ENCODE peak calls at places on chromosomes 2 and 18, in seven cellular contexts. U is AG09319, F is cardiac muscle cell, I is HL-60, E is H7, V is psoas muscle, N is activated T-cell treated with anti-CD3 and anti-CD28 coated beads for 1 hour. C is an unnamed sample.

GRCh38 chr18:13581055-13581454 is 145.3 kb downstream of the FAM210A start:
- DNase-seq in U (no peak), F (no peak), I (no peak), E (no peak), V (no peak), N (no peak), C (no peak)

GRCh38 chr2:173962583-173963110 is 2.5 kb downstream of the SP3 start:
- DNase-seq in U (no peak), F (no peak), I (no peak), E (no peak), V (no peak), N (no peak), C (no peak)

GRCh38 chr2:2656046-2656715 is 325.1 kb upstream of the MYT1L start:
- DNase-seq in U (no peak), F (no peak), I (no peak), E (no peak), V (no peak), N (no peak), C (no peak)

GRCh38 chr2:109057686-109058085 is 68.7 kb upstream of the EDAR start:
- DNase-seq in U (no peak), F (no peak), I (no peak), E (no peak), V (no peak), N (no peak), C (peak; percentile 14)

GRCh38 chr2:228917195-228917594 is 353.9 kb downstream of the PID1 start:
- DNase-seq in U (no peak), F (peak; percentile 78), I (no peak), E (no peak), V (no peak), N (no peak), C (no peak)

GRCh38 chr2:191927319-191927867 is 80.5 kb upstream of the CAVIN2 start:
- DNase-seq in U (peak; percentile 51), F (peak; percentile 84), I (no peak), E (peak; percentile 14), V (no peak), N (no peak), C (no peak)

GRCh38 chr2:33477473-33478468 is 1.3 kb downstream of the RASGRP3 start:
- DNase-seq in U (no peak), F (no peak), I (no peak), E (no peak), V (no peak), N (no peak), C (no peak)

GRCh38 chr2:162926907-162927306 is 88.3 kb upstream of the KCNH7 start:
- DNase-seq in U (no peak), F (no peak), I (no peak), E (no peak), V (no peak), N (no peak), C (no peak)

GRCh38 chr18:22493940-22494339 is 76.2 kb upstream of the CTAGE1 start:
- DNase-seq in U (no peak), F (peak; percentile 56), I (no peak), E (no peak), V (no peak), N (no peak), C (no peak)

GRCh38 chr2:170456914-170457313 is 258.2 kb upstream of the SP5 start:
- DNase-seq in U (no peak), F (no peak), I (no peak), E (no peak), V (no peak), N (no peak), C (no peak)

GRCh38 chr2:190574169-190574568 is 39.6 kb upstream of the NEMP2 start:
- DNase-seq in U (no peak), F (peak; percentile 50), I (no peak), E (no peak), V (no peak), N (no peak), C (no peak)

GRCh38 chr2:10079192-10079930 is 850 bp downstream of the CYS1 start:
- DNase-seq in U (peak; percentile 20), F (peak; percentile 81), I (no peak), E (peak; percentile 86), V (peak; percentile 50), N (no peak), C (no peak)

GRCh38 chr2:73983322-73984202 is 1.1 kb upstream of the TET3 start:
- DNase-seq in U (no peak), F (no peak), I (no peak), E (peak; percentile 80), V (no peak), N (no peak), C (no peak)

GRCh38 chr2:46942143-46942526 is 26.5 kb upstream of the MCFD2 start:
- DNase-seq in U (no peak), F (peak; percentile 12), I (no peak), E (peak; percentile 70), V (no peak), N (peak; percentile 56), C (peak; percentile 57)

GRCh38 chr2:232363784-232364615 is 14.6 kb upstream of the ALPP start:
- DNase-seq in U (no peak), F (peak; percentile 11), I (no peak), E (no peak), V (no peak), N (no peak), C (no peak)

GRCh38 chr2:157395811-157396210 is 48.1 kb downstream of the CYTIP start:
- DNase-seq in U (no peak), F (no peak), I (no peak), E (no peak), V (no peak), N (no peak), C (no peak)

GRCh38 chr18:33375829-33376228 is 64.7 kb downstream of the CCDC178 start:
- DNase-seq in U (no peak), F (no peak), I (no peak), E (no peak), V (no peak), N (no peak), C (no peak)

GRCh38 chr2:107822302-107822701 is 4.4 kb upstream of the RGPD4 start:
- DNase-seq in U (no peak), F (no peak), I (no peak), E (no peak), V (no peak), N (no peak), C (no peak)

GRCh38 chr18:34510926-34511325 is 199.2 kb upstream of the DTNA start:
- DNase-seq in U (no peak), F (no peak), I (no peak), E (no peak), V (no peak), N (no peak), C (no peak)

GRCh38 chr2:120450196-120450820 is 104.4 kb downstream of the INHBB start:
- DNase-seq in U (no peak), F (no peak), I (no peak), E (no peak), V (no peak), N (no peak), C (no peak)

C was measured in effector CD8-positive, alpha-beta T cell.